ENCODE peak calls at places on chromosome 6, in four cellular contexts. R is stimulated activated CD4-positive, alpha-beta T cell treated with anti-CD3 and anti-CD28 coated beads, Interleukin-1b, Interleukin-23, amount 100 ng/mL, for 24 hours; H is GF-D8; U is Right ventricle myocardium superior. G is an unnamed sample.

GRCh38 chr6:73032586-73032985 is 192.7 kb downstream of the KHDC1L start:
- DNase-seq in H (no peak), R (no peak), U (no peak), G (no peak)

GRCh38 chr6:14957355-14958059 is 288.4 kb upstream of the JARID2 start:
- DNase-seq in H (no peak), U (no peak), R (no peak), G (no peak)

GRCh38 chr6:125544819-125545218 is 204.6 kb upstream of the HEY2 start:
- DNase-seq in H (no peak), U (no peak), R (no peak), G (no peak)

GRCh38 chr6:111533087-111533784 is 50.2 kb upstream of the REV3L start:
- DNase-seq in R (peak; percentile 25), H (no peak), U (no peak), G (no peak)

GRCh38 chr6:49001856-49002255 is 461.2 kb downstream of the MMUT start:
- DNase-seq in R (no peak), U (no peak), H (no peak), G (no peak)

GRCh38 chr6:134111062-134111677 is 58.7 kb upstream of the SLC2A12 start:
- DNase-seq in R (no peak), U (no peak), H (peak; percentile 8), G (no peak)

GRCh38 chr6:47245745-47246371 is 63.8 kb downstream of the TNFRSF21 start:
- DNase-seq in U (no peak), R (no peak), H (peak; percentile 40), G (no peak)

GRCh38 chr6:111663692-111664564 is 58.2 kb upstream of the TRAF3IP2 start:
- DNase-seq in H (no peak), R (no peak), U (peak; percentile 78), G (no peak)

GRCh38 chr6:75602164-75602896 is 650 bp downstream of the SENP6 start:
- DNase-seq in U (peak; percentile 74), H (no peak), R (peak; percentile 49), G (no peak)